ENCODE peak calls at places on chromosomes 2 and 18, in four cellular contexts. D, J, E and P are unnamed samples.

GRCh38 chr2:153497938-153498629 is 19.5 kb upstream of the RPRM start:
- DNase-seq in D (no peak), J (no peak), E (no peak), P (no peak)

GRCh38 chr18:9803698-9804516 is 81.9 kb upstream of the TXNDC2 start:
- DNase-seq in D (no peak), J (peak), E (no peak), P (no peak)

GRCh38 chr2:127032601-127033000 is 74.4 kb downstream of the BIN1 start:
- DNase-seq in D (no peak), J (no peak), E (no peak), P (no peak)

GRCh38 chr2:98736464-98736889 is 5.5 kb upstream of the MGAT4A start:
- DNase-seq in D (peak), J (no peak), E (no peak), P (no peak)

GRCh38 chr18:32019251-32019943 is 772 bp downstream of the RNF125 start:
- DNase-seq in D (peak), J (no peak), E (no peak), P (no peak)

GRCh38 chr2:218005486-218005885 is 2.7 kb upstream of the TNS1 start:
- DNase-seq in D (no peak), J (no peak), E (no peak), P (no peak)

GRCh38 chr2:95384854-95385569 is 17.5 kb upstream of the FAHD2A start:
- DNase-seq in D (no peak), J (no peak), E (no peak), P (no peak)

GRCh38 chr2:68774569-68775271 is 40.1 kb downstream of the ARHGAP25 start:
- DNase-seq in D (no peak), J (peak), E (peak), P (peak)

GRCh38 chr18:8264861-8265411 is 344.3 kb upstream of the RAB12 start:
- DNase-seq in D (no peak), J (no peak), E (no peak), P (peak)

GRCh38 chr18:53541924-53542323 is 682.5 kb downstream of the MBD2 start:
- DNase-seq in D (no peak), J (no peak), E (no peak), P (no peak)

GRCh38 chr18:53544926-53545325 is 679.5 kb downstream of the MBD2 start:
- DNase-seq in D (no peak), J (no peak), E (no peak), P (no peak)
- TF ChIP-seq ELK1 in D (no peak), J (no peak), E (no peak), P (no peak)

GRCh38 chr2:230358305-230358704 is 31.3 kb downstream of the SP140L start:
- DNase-seq in D (no peak), J (no peak), E (no peak), P (peak)

GRCh38 chr2:230360028-230360427 is 33.0 kb downstream of the SP140L start:
- DNase-seq in D (no peak), J (no peak), E (no peak), P (no peak)

GRCh38 chr2:230362030-230362691 is 35.2 kb downstream of the SP140L start:
- DNase-seq in D (no peak), J (no peak), E (no peak), P (no peak)
- TF ChIP-seq ELK1 in D (no peak), J (no peak), E (no peak), P (no peak)

DNA sequence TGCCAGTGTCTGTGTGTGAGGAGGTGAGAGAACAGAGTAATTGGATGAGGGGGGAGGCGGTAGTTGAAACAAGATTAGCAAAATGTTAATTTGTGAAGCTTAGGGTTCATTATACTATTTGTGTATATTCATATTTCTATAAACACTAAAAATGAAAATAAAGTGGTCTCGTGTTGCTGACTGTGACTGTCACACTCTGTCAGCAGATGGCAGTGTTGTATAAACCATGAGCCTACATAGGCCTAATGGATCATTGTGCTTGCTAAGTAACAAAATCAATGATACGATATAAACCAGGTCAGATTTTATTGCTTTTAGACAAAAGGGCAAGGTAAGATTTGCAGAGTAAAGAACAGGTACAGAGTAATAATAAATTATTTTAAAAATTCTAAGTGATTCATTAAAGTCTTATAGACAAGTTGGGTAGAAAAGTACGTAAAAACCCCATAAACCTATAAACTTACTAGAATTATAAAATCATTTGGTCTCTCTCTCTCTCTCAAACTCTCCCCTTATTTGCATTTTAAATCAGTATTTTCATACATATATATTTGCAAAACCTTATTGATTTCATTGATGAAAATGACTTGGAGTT is 182.7 kb downstream of the RPIA start:
- DNase-seq in D (peak), J (peak), E (no peak), P (peak)
- TF ChIP-seq ELK1 in D (no peak), J (no peak), E (no peak), P (no peak)

GRCh38 chr2:180367831-180368230 is 360.7 kb upstream of the CWC22 start:
- DNase-seq in D (peak), J (no peak), E (no peak), P (peak)
- TF ChIP-seq ELK1 in D (no peak), J (no peak), E (no peak), P (no peak)

DNA sequence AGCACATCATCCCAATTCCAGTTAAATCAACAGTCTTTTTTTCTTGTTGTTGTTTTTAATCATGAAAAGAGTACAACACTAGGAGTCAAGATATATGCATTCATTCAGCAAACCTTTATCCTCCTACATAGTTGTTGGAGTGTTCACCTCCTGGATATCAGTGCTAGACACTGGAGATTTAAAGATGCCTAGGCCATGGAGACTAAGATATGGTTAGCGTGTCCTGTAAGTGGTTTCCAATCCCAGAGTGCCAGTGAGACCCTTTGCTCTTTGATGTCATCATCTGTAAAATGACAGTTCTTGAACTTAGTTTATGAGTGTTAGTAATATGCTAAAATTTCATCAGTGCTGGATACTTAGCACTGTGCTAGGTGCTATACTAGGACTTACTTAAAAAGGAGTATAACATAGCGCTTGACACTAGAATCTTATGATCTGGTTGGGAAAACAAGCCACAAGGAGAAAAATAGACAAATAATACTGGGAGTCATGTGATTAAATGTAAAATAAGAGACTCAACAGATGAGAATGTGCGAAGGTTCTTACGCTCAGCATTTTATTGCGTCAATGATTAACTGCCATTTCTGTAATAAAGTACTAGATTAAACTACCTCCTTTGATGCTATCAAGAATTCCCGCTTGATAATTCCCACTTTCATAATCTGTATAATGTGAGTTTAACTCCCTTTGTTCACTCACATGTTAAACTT is 31.5 kb downstream of the BABAM2 start:
- DNase-seq in D (peak), J (no peak), E (no peak), P (no peak)
- TF ChIP-seq ELK1 in D (no peak), J (no peak), E (no peak), P (no peak)